ENCODE peak calls at places on chromosomes 1 and 21, in seven cellular contexts. V is tibial artery, L is adrenal gland, Z is cardiac muscle cell, G is fibroblast of lung, D is vagina, C is hepatocyte. N is an unnamed sample.

GRCh38 chr1:51642739-51643142 is 25.8 kb downstream of the OSBPL9 start:
- DNase-seq in V (no peak), L (no peak), Z (peak; percentile 95), G (peak; percentile 93), D (no peak), C (peak; percentile 24), N (no peak)

GRCh38 chr1:247357062-247357780 is 25.6 kb upstream of the ZNF496 start:
- DNase-seq in V (no peak), L (no peak), Z (peak; percentile 86), G (peak; percentile 76), D (no peak), C (peak; percentile 64), N (no peak)

GRCh38 chr1:75996196-75996595 is 64.0 kb upstream of the ASB17 start:
- DNase-seq in V (no peak), L (no peak), Z (peak; percentile 3), G (peak; percentile 24), D (no peak), C (no peak), N (no peak)

GRCh38 chr1:67618285-67619018 is 66.5 kb upstream of the GADD45A start:
- DNase-seq in V (peak; percentile 79), L (peak; percentile 70), Z (peak; percentile 93), G (peak; percentile 95), D (no peak), C (peak; percentile 26), N (no peak)

GRCh38 chr1:72284398-72285073 is 2.2 kb upstream of the NEGR1 start:
- DNase-seq in V (peak; percentile 33), L (peak; percentile 24), Z (peak; percentile 82), G (peak; percentile 96), D (no peak), C (peak; percentile 56), N (peak; percentile 34)

GRCh38 chr1:208510192-208510952 is 266.2 kb upstream of the PLXNA2 start:
- DNase-seq in V (no peak), L (no peak), Z (peak; percentile 25), G (peak; percentile 59), D (no peak), C (peak; percentile 23), N (no peak)

GRCh38 chr21:15051652-15052554 is 12.9 kb downstream of the NRIP1 start:
- DNase-seq in V (no peak), L (no peak), Z (peak; percentile 53), G (peak; percentile 66), D (no peak), C (peak; percentile 26), N (no peak)

GRCh38 chr1:63704443-63704842 is 69.4 kb upstream of the ROR1 start:
- DNase-seq in V (no peak), L (no peak), Z (no peak), G (peak; percentile 40), D (no peak), C (no peak), N (no peak)

DNA sequence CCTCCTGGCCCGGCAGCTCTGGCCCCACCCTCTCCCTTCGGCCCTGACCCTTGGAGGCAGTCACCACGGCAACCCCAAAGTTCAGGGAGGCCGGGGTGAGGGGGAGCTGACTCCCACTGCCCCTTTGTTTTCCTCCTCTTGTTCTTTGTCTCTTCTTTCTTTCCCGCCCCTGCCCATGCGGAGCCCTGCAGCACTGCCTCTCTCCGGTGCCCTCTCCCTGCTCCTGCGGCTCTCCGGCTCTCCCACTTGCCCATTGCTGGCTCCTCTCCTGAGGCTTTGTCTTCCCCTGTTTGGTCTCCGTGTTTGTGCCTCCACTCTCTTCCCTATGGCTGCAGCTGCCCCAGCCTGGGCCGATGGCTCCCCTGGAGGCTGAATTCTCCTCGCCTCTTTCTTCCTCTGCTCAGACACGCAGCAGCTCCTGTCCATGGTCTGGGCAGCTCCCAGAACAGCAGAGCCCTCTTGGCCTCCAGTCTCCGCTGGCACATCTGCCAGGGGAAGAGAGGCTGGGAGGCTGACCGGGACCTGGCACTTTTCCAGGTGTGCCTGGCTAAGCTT is 5.8 kb downstream of the CELSR2 start:
- DNase-seq in V (no peak), L (no peak), Z (peak; percentile 8), G (no peak), D (no peak), C (no peak), N (peak; percentile 90)
- H3K4me3 ChIP-seq in V (no peak overlapping the region), L (no peak overlapping the region), Z (no peak overlapping the region), G (no peak overlapping the region), D (peak overlapping the region; percentile 32), C (no peak overlapping the region), N (no peak overlapping the region)

GRCh38 chr1:230682274-230682673 is 31.6 kb downstream of the AGT start:
- DNase-seq in V (no peak), L (peak; percentile 30), Z (no peak), G (peak; percentile 9), D (no peak), C (no peak), N (no peak)

GRCh38 chr1:230682882-230683610 is 30.9 kb downstream of the AGT start:
- DNase-seq in V (no peak), L (no peak), Z (peak; percentile 6), G (peak; percentile 80), D (no peak), C (no peak), N (no peak)

GRCh38 chr1:230680300-230681025 is 33.5 kb downstream of the AGT start:
- DNase-seq in V (no peak), L (no peak), Z (no peak), G (no peak), D (no peak), C (no peak), N (no peak)

GRCh38 chr1:230679854-230680253 is 34.1 kb downstream of the AGT start:
- DNase-seq in V (no peak), L (no peak), Z (peak; percentile 29), G (no peak), D (no peak), C (no peak), N (no peak)

GRCh38 chr1:230681599-230681998 is 32.3 kb downstream of the AGT start:
- DNase-seq in V (no peak), L (peak; percentile 86), Z (peak; percentile 79), G (peak; percentile 85), D (no peak), C (peak; percentile 71), N (no peak)
- H3K36me3 ChIP-seq in V (peaks cover 55% of the 10 kb centered on the region), L (no peaks in the 10 kb centered on the region), Z (peaks cover 51% of the 10 kb centered on the region), G (no peaks in the 10 kb centered on the region), D (peaks cover 71% of the 10 kb centered on the region), C (peaks cover 1% of the 10 kb centered on the region), N (peaks cover 25% of the 10 kb centered on the region)

DNA sequence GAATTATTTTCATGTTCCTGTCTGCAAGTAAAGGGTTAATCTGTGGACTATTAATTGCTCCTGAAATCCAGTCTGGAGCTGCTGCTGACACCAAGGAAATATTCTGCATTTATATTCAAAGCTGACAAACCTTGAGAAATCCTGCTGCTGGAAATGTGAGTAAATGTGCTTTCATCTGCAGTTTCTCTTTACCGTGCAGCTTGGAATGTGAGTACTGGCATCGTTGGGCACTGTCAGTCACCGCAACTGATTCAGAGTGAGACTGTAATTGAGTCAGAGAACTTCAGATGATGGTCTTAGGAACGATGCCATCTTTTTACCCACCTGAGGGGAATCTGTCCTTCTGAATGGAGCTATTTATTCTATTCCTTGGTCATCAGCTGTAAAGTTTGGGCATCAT is 420.6 kb downstream of the SIPA1L2 start:
- DNase-seq in V (no peak), L (no peak), Z (no peak), G (peak; percentile 19), D (peak; percentile 25), C (no peak), N (no peak)
- H3K4me3 ChIP-seq in V (no peak overlapping the region), L (no peak overlapping the region), Z (no peak overlapping the region), G (no peak overlapping the region), D (no peak overlapping the region), C (no peak overlapping the region), N (no peak overlapping the region)

GRCh38 chr1:220153147-220153546 is 59.2 kb downstream of the IARS2 start:
- DNase-seq in V (no peak), L (no peak), Z (no peak), G (no peak), D (no peak), C (no peak), N (no peak)
- H3K36me3 ChIP-seq in V (peaks cover 29% of the 10 kb centered on the region), L (no peaks in the 10 kb centered on the region), Z (peaks cover 55% of the 10 kb centered on the region), G (peaks cover 5% of the 10 kb centered on the region), D (peaks cover 63% of the 10 kb centered on the region), C (no peaks in the 10 kb centered on the region), N (peaks cover 12% of the 10 kb centered on the region)